ENCODE peak calls at places on chromosomes 3 and 15, in six cellular contexts. L is psoas muscle, D is GM23248, S is body of pancreas, E is fibroblast of lung, Y is right cardiac atrium. R is an unnamed sample.

GRCh38 chr15:74302821-74303359 is 64.6 kb downstream of the CYP11A1 start:
- DNase-seq in L (no peak), D (peak; percentile 56), S (peak; percentile 23), E (no peak), Y (no peak), R (peak; percentile 27)

GRCh38 chr3:22928716-22929115 is 274.4 kb upstream of the UBE2E2 start:
- DNase-seq in L (no peak), D (no peak), S (no peak), E (peak; percentile 47), Y (no peak), R (no peak)

GRCh38 chr3:40877651-40878463 is 321.4 kb upstream of the CTNNB1 start:
- DNase-seq in L (peak; percentile 59), D (peak; percentile 30), S (peak; percentile 89), E (peak; percentile 71), Y (peak; percentile 85), R (peak; percentile 93)

GRCh38 chr15:25661898-25662297 is 201.2 kb downstream of the ATP10A start:
- DNase-seq in L (no peak), D (no peak), S (no peak), E (no peak), Y (no peak), R (no peak)

GRCh38 chr15:70088427-70088826 is 9.3 kb downstream of the TLE3 start:
- DNase-seq in L (no peak), D (no peak), S (no peak), E (no peak), Y (no peak), R (no peak)

GRCh38 chr3:193903976-193904375 is 232.0 kb upstream of the HES1 start:
- DNase-seq in L (no peak), D (no peak), S (no peak), E (no peak), Y (no peak), R (no peak)

GRCh38 chr3:12994357-12994606 is 78.9 kb downstream of the IQSEC1 start:
- DNase-seq in L (peak; percentile 63), D (peak; percentile 34), S (peak; percentile 51), E (no peak), Y (peak; percentile 87), R (peak; percentile 72)

GRCh38 chr3:194688207-194688711 is 2.6 kb downstream of the FAM43A start:
- DNase-seq in L (peak; percentile 41), D (peak; percentile 30), S (peak; percentile 42), E (peak; percentile 20), Y (peak; percentile 74), R (no peak)

GRCh38 chr15:55823699-55824098 is 80.7 kb upstream of the PRTG start:
- DNase-seq in L (no peak), D (peak; percentile 33), S (no peak), E (peak; percentile 52), Y (no peak), R (no peak)

GRCh38 chr15:78167227-78167888 is 18.2 kb downstream of the IDH3A start:
- DNase-seq in L (no peak), D (no peak), S (no peak), E (no peak), Y (no peak), R (no peak)

GRCh38 chr3:99875925-99876781 is 58.5 kb downstream of the CMSS1 start:
- DNase-seq in L (peak; percentile 77), D (peak; percentile 93), S (peak; percentile 79), E (peak; percentile 78), Y (peak; percentile 93), R (peak; percentile 77)

GRCh38 chr3:30353711-30354467 is 252.5 kb upstream of the TGFBR2 start:
- DNase-seq in L (no peak), D (no peak), S (peak; percentile 21), E (no peak), Y (no peak), R (no peak)

GRCh38 chr15:68555348-68556037 is 23.3 kb upstream of the CORO2B start:
- DNase-seq in L (no peak), D (no peak), S (no peak), E (no peak), Y (no peak), R (no peak)

GRCh38 chr15:88586401-88587162 is 34.6 kb upstream of the AEN start:
- DNase-seq in L (no peak), D (peak; percentile 25), S (no peak), E (no peak), Y (no peak), R (peak; percentile 66)

GRCh38 chr15:92393994-92394326 is 279 bp downstream of the ST8SIA2 start:
- DNase-seq in L (no peak), D (no peak), S (no peak), E (no peak), Y (no peak), R (no peak)
- H3K27ac ChIP-seq in L (no peak overlapping the region), D (no peak overlapping the region), S (no peak overlapping the region), E (no peak overlapping the region), Y (no peak overlapping the region), R (no peak overlapping the region)

DNA sequence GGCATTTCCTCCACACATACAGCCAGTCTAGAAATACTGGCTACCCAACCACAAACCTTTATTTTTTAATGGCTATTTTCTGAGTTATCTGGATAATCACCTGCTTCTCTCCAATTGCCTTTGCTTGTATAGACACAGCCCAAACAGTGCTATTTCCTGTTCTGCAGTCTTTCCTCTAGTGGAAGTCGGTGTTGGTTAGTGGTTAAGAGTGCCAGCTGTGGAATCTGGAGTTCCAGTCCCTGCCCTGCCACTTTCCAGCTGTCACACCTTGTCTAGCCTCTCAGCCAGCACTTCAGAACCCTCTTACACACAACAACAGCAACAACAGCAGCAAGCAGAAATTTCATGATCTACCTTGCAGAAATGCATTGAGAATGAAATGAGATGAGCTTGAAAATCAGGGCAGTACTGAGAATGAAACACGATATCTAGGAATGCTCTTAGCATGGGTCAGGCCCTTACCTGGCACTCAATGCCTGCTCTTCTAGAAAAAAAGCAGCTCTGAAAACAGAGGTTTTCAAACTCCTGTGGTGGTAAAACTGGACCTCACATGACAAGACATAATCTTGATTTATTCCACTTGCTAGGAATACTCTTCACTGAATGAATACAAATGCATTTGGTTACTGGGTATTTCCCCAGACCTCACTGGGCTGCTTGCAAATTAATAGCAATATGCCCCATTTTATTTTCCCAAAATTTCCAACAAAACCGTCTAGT is 3.2 kb upstream of the WNT5A start:
- DNase-seq in L (no peak), D (no peak), S (no peak), E (no peak), Y (no peak), R (no peak)
- H3K27me3 ChIP-seq in L (no peaks in the 10 kb centered on the region), D (no peaks in the 10 kb centered on the region), S (no peaks in the 10 kb centered on the region), E (no peaks in the 10 kb centered on the region), Y (no peaks in the 10 kb centered on the region), R (peaks cover 62% of the 10 kb centered on the region)

DNA sequence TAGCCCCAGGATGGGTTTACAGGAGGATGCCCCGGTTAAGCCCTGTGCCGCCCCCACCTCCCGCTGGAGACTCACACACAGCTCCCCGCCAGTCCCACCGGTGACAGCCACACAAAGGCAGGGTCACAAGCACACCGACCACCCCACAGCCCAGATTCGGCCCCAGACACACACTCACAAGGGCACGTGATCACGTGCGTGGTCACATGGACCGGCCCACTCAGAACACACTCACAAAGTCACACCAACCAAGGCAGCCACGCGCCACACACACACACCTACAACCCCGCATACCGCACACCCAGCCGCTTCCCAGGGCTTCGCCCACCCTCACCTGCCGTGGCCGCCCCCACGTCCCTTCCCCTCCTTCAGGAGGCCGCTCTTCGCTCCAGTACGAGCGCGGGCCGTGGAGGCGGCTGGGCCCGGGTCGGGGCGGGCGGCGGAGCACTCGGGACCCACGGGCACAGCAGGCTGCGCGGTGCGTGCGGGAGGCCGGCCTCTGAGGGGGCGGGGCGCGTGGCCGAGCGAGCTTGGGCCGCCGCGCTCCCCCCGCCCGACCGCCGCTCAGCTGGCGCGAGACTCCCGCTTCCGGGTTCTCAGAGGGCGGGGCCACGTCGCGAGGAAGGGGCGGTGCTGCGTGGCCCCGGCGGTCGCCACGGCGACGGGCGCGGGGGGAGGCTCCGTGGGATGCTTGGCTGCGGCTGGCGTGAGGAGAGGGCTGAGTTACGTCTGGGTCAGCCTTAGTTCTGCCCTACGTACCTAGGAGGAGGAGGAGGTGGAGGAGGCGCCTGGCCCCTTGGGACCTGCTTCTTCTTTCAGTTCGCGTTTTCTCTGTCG is at the start of gene SPG21:
- DNase-seq in L (peak; percentile 93), D (peak; percentile 97), S (peak; percentile 94), E (peak; percentile 90), Y (peak; percentile 98), R (peak; percentile 97)
- H3K4me1 ChIP-seq in L (peaks cover 13% of the 10 kb centered on the region), D (peaks cover 30% of the 10 kb centered on the region), S (peaks cover 32% of the 10 kb centered on the region), E (peaks cover 6% of the 10 kb centered on the region), Y (no peaks in the 10 kb centered on the region), R (peaks cover 13% of the 10 kb centered on the region)

DNA sequence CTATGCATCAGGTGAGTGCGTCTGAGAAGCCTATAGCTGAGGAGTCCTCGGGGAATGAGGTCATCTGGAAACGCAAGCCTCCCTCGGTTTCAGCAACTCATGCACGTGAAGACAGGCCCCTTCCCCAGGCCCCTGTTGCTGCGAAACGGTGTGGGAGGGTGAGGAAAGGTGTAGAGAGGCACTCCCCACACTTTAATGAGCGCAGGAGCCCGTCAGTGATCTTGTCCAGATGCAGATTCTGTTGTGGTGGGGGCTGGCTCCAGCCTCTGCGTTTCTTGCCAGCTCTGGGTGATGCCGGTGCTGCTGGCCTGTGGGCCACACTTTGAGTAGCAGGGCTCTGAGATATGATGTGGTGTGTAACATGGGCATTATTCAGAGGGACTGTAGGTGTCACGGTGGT is 38.6 kb upstream of the LACTB start:
- DNase-seq in L (no peak), D (no peak), S (no peak), E (no peak), Y (no peak), R (no peak)
- H3K27ac ChIP-seq in L (no peak overlapping the region), D (no peak overlapping the region), S (no peak overlapping the region), E (no peak overlapping the region), Y (no peak overlapping the region), R (no peak overlapping the region)

GRCh38 chr3:127337911-127338531 is 50.2 kb upstream of the PRR20G start:
- DNase-seq in L (no peak), D (no peak), S (no peak), E (no peak), Y (no peak), R (no peak)
- H3K27me3 ChIP-seq in L (no peaks in the 10 kb centered on the region), D (peaks cover 36% of the 10 kb centered on the region), S (no peaks in the 10 kb centered on the region), E (no peaks in the 10 kb centered on the region), Y (no peaks in the 10 kb centered on the region), R (peaks cover 43% of the 10 kb centered on the region)

R was measured in adrenal gland.